ENCODE peak calls at places on chromosomes 12 and 14, in five cellular contexts. M is pancreas, X is SK-N-SH, E is lower lobe of right lung, G is fibroblast of the aortic adventitia. J is an unnamed sample.

GRCh38 chr12:57756406-57757341 is 1.8 kb downstream of the MARCHF9 start:
- DNase-seq in M (no peak), X (peak), E (peak), G (no peak), J (peak)

GRCh38 chr14:95297832-95298231 is 21.9 kb downstream of the CLMN start:
- DNase-seq in M (no peak), X (no peak), E (no peak), G (no peak), J (no peak)

GRCh38 chr12:31465002-31465401 is 125.9 kb downstream of the DENND5B start:
- DNase-seq in M (no peak), X (no peak), E (no peak), G (no peak), J (no peak)

GRCh38 chr12:48947727-48948126 is 9.6 kb downstream of the ARF3 start:
- DNase-seq in M (no peak), X (no peak), E (no peak), G (no peak), J (no peak)

GRCh38 chr12:122081697-122082221 is 3.2 kb downstream of the MLXIP start:
- DNase-seq in M (peak), X (no peak), E (no peak), G (peak), J (peak)

GRCh38 chr12:109844983-109845841 is 12.0 kb upstream of the TRPV4 start:
- DNase-seq in M (peak), X (peak), E (peak), G (peak), J (peak)

GRCh38 chr12:22264380-22264779 is 70.1 kb downstream of the ST8SIA1 start:
- DNase-seq in M (no peak), X (no peak), E (no peak), G (no peak), J (no peak)

GRCh38 chr12:57106021-57106708 is 5.0 kb downstream of the STAT6 start:
- DNase-seq in M (peak), X (peak), E (no peak), G (no peak), J (no peak)

GRCh38 chr12:103493199-103493598 is 2.6 kb downstream of the C12orf42 start:
- DNase-seq in M (no peak), X (no peak), E (no peak), G (no peak), J (no peak)

GRCh38 chr14:22478670-22479069 is 110.4 kb downstream of the DAD1 start:
- DNase-seq in M (no peak), X (no peak), E (no peak), G (peak), J (peak)

GRCh38 chr14:103905861-103906456 is 22.3 kb upstream of the TDRD9 start:
- DNase-seq in M (peak), X (peak), E (peak), G (no peak), J (no peak)

GRCh38 chr12:41962171-41962572 is 182.5 kb downstream of the GXYLT1 start:
- DNase-seq in M (peak), X (no peak), E (no peak), G (no peak), J (no peak)

GRCh38 chr14:75636100-75636692 is 24.5 kb downstream of the ERG28 start:
- DNase-seq in M (no peak), X (peak), E (no peak), G (peak), J (peak)

GRCh38 chr12:68259318-68259940 is 6.0 kb upstream of the IL22 start:
- DNase-seq in M (no peak), X (no peak), E (no peak), G (peak), J (peak)

GRCh38 chr12:77995436-77996167 is 164.9 kb downstream of the NAV3 start:
- DNase-seq in M (no peak), X (no peak), E (no peak), G (peak), J (peak)

GRCh38 chr14:52327374-52328226 is 13.5 kb downstream of the PTGER2 start:
- DNase-seq in M (no peak), X (no peak), E (no peak), G (no peak), J (no peak)

GRCh38 chr14:36056846-36057245 is 119.7 kb downstream of the PTCSC3 start:
- DNase-seq in M (no peak), X (no peak), E (no peak), G (no peak), J (no peak)

GRCh38 chr12:113793250-113793649 is 172.9 kb downstream of the RBM19 start:
- DNase-seq in M (no peak), X (no peak), E (no peak), G (no peak), J (no peak)

GRCh38 chr12:84422340-84422739 is 490.3 kb downstream of the SLC6A15 start:
- DNase-seq in M (no peak), X (no peak), E (no peak), G (no peak), J (no peak)

GRCh38 chr12:50764861-50765324 is 992 bp downstream of the ATF1 start:
- DNase-seq in M (no peak), X (peak), E (no peak), G (peak), J (peak)

GRCh38 chr12:63495974-63496373 is 172.3 kb downstream of the DPY19L2 start:
- DNase-seq in M (no peak), X (no peak), E (no peak), G (no peak), J (no peak)

GRCh38 chr14:50837850-50838470 is 7.0 kb upstream of the NIN start:
- DNase-seq in M (no peak), X (no peak), E (no peak), G (no peak), J (no peak)

GRCh38 chr12:15966426-15966825 is 55.3 kb downstream of the DERA start:
- DNase-seq in M (no peak), X (no peak), E (no peak), G (no peak), J (peak)

GRCh38 chr12:46217686-46218508 is 50.9 kb downstream of the SLC38A1 start:
- DNase-seq in M (no peak), X (no peak), E (no peak), G (no peak), J (no peak)

GRCh38 chr12:119627686-119628085 is 34.1 kb downstream of the TMEM233 start:
- DNase-seq in M (no peak), X (no peak), E (no peak), G (no peak), J (no peak)

GRCh38 chr14:52078093-52078492 is 9.2 kb upstream of the NID2 start:
- DNase-seq in M (no peak), X (no peak), E (no peak), G (peak), J (peak)

GRCh38 chr14:28931999-28932398 is 165.4 kb downstream of the FOXG1 start:
- DNase-seq in M (no peak), X (no peak), E (no peak), G (no peak), J (peak)

GRCh38 chr14:85634205-85634604 is 104.3 kb downstream of the FLRT2 start:
- DNase-seq in M (no peak), X (no peak), E (no peak), G (no peak), J (peak)

GRCh38 chr12:1680804-1681492 is 9.9 kb upstream of the ADIPOR2 start:
- DNase-seq in M (no peak), X (no peak), E (no peak), G (no peak), J (peak)

GRCh38 chr12:49949124-49949845 is 1.3 kb upstream of the AQP2 start:
- DNase-seq in M (no peak), X (no peak), E (no peak), G (no peak), J (no peak)

GRCh38 chr14:69506241-69506595 is 21.7 kb downstream of the PLEKHD1 start:
- DNase-seq in M (no peak), X (no peak), E (no peak), G (no peak), J (no peak)

GRCh38 chr14:103014466-103015319 is 42.7 kb downstream of the CDC42BPB start:
- DNase-seq in M (no peak), X (no peak), E (no peak), G (peak), J (peak)

GRCh38 chr14:100135784-100136183 is 23.7 kb downstream of the DEGS2 start:
- DNase-seq in M (no peak), X (peak), E (no peak), G (no peak), J (no peak)
- TF ChIP-seq CTCF in M (no peak), X (no peak), E (no peak), G (no peak), J (no peak)

DNA sequence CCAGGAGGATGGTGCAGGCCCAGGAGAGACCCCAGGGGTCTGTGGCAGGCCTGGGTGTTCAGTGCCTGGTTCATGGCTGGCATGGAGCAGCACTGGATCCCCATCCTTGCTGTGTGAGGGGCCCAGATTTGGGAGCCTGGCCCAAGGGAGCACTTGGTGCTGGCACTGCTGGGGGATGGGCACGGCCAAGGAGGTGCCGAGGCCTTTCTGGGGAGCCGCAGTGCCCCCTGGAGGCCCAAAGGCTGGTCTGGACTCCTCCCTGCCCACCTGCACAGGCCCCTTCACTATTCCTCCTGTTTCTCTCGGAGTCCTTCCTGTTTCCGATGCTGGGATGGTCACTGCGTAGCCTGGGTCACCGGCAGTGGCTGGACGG is 48.6 kb downstream of the LRCOL1 start:
- DNase-seq in M (no peak), X (peak), E (no peak), G (no peak), J (no peak)
- H3K4me3 ChIP-seq in M (no peak), X (peak), E (no peak), G (no peak), J (no peak)

DNA sequence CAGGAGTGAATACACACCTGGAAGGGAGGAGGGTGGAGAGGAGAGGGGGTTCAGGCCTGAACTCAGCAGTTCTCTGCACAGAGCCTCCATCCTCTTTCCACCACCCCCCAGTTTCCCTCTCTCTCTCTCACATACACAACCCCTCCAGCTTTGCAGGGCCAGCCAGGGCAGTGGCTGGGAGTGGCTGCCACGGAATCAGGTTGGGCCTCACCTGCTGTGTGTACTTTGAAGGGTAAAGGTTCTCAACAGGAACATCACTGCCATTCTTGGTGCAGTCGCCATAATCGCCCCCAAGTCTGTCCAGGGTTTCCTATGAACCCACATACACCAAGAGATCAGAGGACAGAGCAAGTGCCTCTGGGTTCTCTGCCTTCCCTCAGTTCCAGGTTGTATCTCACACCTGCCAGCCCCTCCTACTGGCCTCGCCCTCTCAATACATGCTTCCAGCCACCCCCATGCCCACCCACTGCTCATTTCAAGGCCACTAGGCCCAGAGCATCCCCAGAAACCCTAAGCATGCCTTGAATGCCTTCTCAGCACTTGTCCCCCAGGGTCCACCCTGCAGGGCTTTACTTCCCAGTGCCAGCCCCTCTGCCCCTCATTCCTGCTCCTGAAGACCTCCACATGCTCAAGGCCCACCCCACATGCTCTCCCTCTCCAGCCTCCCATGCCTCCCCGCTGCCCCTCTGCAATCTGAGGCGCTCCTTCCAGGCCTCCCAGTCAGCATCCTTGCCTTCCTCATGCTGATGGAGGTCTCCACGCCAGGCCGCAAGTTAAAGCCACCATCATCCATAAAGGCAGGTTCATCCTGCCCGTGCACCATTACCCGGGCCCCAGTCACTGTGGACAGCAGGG is 12.9 kb upstream of the TNFRSF1A start:
- DNase-seq in M (no peak), X (no peak), E (no peak), G (no peak), J (no peak)
- TF ChIP-seq CTCF in M (no peak), X (no peak), E (no peak), G (no peak), J (no peak)

GRCh38 chr12:88836156-88836555 is 255.9 kb upstream of the KITLG start:
- DNase-seq in M (no peak), X (no peak), E (no peak), G (no peak), J (peak)
- H3K4me3 ChIP-seq in M (no peak), X (no peak), E (no peak), G (no peak), J (no peak)

DNA sequence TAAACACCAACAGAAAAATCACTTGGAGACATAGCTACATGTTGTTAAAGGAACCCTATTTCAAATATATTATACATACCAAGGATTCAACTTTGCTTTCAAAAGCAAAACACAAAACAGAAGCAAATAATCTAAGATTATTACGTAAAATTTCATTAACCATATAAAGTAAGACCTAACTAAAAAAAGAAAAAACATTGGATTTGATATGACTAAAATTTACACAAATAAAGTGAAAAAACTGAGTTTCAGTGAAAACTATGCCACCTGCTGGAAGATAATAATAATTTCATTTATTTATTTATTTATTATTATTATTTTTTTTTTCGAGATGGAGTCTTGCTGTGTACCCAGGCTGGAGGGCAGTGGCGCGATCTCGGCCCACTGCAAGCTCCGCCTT is 45.2 kb downstream of the WDHD1 start:
- DNase-seq in M (no peak), X (peak), E (no peak), G (peak), J (peak)
- TF ChIP-seq CTCF in M (no peak), X (peak), E (peak), G (no peak), J (peak)

GRCh38 chr12:111838353-111838752 is 3.7 kb upstream of the MAPKAPK5 start:
- DNase-seq in M (no peak), X (no peak), E (no peak), G (no peak), J (no peak)

GRCh38 chr12:111841236-111841749 is 735 bp upstream of the MAPKAPK5 start:
- DNase-seq in M (no peak), X (peak), E (no peak), G (no peak), J (peak)

GRCh38 chr12:111841750-111842555 is at the start of gene MAPKAPK5:
- DNase-seq in M (peak), X (peak), E (peak), G (peak), J (peak)

GRCh38 chr12:111842556-111843396 is 748 bp downstream of the MAPKAPK5 start:
- DNase-seq in M (no peak), X (no peak), E (no peak), G (peak), J (no peak)

DNA sequence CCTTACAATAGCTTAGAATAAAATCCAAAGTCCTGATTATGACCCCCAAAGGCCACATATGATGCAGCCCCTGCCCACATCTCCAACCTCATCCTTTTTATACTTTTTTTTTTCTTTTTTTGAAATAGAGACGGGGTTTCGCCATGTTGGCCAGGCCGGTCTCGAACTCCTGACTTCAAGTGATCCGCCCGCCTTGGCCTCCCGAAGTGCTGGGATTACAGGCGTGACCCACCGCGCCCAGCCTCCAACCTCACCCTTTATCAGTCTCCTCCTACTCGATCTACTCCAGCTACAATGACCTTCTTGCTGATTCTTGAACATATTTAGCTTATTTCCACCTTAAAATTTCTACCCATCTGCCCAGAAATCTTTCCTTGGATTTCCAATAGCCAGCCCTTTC is 1.2 kb upstream of the MAPKAPK5 start:
- DNase-seq in M (no peak), X (no peak), E (no peak), G (peak), J (no peak)
- H3K4me3 ChIP-seq in M (peak), X (peak), E (peak), G (peak), J (peak)

J was measured in fibroblast of pulmonary artery.